ENCODE peak calls at places on chromosome 13, in five cellular contexts. Y, M, X, O and F are unnamed samples. For H3K27me3 and H3K4me1, the result is how much of the 10 kb centered on the place peaks cover.

GRCh38 chr13:41937388-41937787 is 23.5 kb downstream of the VWA8 start:
- DNase-seq in M (no peak), O (no peak), X (no peak), Y (no peak), F (no peak)

GRCh38 chr13:50974268-50974667 is 64.7 kb downstream of the RNASEH2B start:
- DNase-seq in O (no peak), M (no peak), X (no peak), Y (no peak), F (no peak)

GRCh38 chr13:40563350-40564125 is 102.9 kb downstream of the FOXO1 start:
- DNase-seq in O (no peak), Y (no peak), X (no peak), M (peak), F (no peak)

GRCh38 chr13:77876176-77876575 is 42.5 kb downstream of the EDNRB start:
- DNase-seq in O (peak), X (no peak), M (no peak), Y (no peak), F (no peak)

GRCh38 chr13:21663197-21663596 is 7.7 kb upstream of the FGF9 start:
- DNase-seq in Y (no peak), X (no peak), O (no peak), M (no peak), F (no peak)

GRCh38 chr13:100515410-100515800 is 73.2 kb downstream of the GGACT start:
- DNase-seq in X (no peak), M (no peak), Y (no peak), O (no peak), F (no peak)

GRCh38 chr13:114263590-114263989 is 17.8 kb upstream of the UPF3A start:
- DNase-seq in M (no peak), Y (no peak), O (no peak), X (no peak), F (peak)

GRCh38 chr13:111210488-111210887 is 95.4 kb downstream of the ARHGEF7 start:
- DNase-seq in O (peak), X (peak), Y (no peak), M (peak), F (no peak)

GRCh38 chr13:38429916-38430315 is 80.3 kb downstream of the UFM1 start:
- DNase-seq in X (no peak), O (no peak), Y (no peak), M (no peak), F (no peak)

GRCh38 chr13:112457081-112457480 is 80.9 kb downstream of the SPACA7 start:
- DNase-seq in X (no peak), M (no peak), Y (no peak), O (no peak), F (no peak)

GRCh38 chr13:83752141-83752540 is 130.1 kb downstream of the SLITRK1 start:
- DNase-seq in M (peak), Y (no peak), X (peak), O (peak), F (no peak)

GRCh38 chr13:106003651-106004050 is 531.8 kb downstream of the EFNB2 start:
- DNase-seq in O (no peak), X (no peak), Y (no peak), M (no peak), F (no peak)

GRCh38 chr13:36815069-36815468 is 4.0 kb upstream of the RFXAP start:
- DNase-seq in Y (no peak), O (peak), X (no peak), M (no peak), F (no peak)

GRCh38 chr13:50679321-50679720 is 164.2 kb downstream of the DLEU7 start:
- DNase-seq in X (peak), M (peak), Y (no peak), O (peak), F (no peak)

GRCh38 chr13:94236876-94237275 is 242.6 kb downstream of the DCT start:
- DNase-seq in X (no peak), O (no peak), Y (no peak), M (peak), F (no peak)

GRCh38 chr13:50732712-50733111 is 110.8 kb downstream of the DLEU7 start:
- DNase-seq in O (peak), X (peak), M (peak), Y (no peak), F (no peak)

GRCh38 chr13:81012031-81012430 is 671.1 kb upstream of the SPRY2 start:
- DNase-seq in X (no peak), M (no peak), Y (no peak), O (no peak), F (no peak)

GRCh38 chr13:107450931-107451330 is 764.4 kb downstream of the LIG4 start:
- DNase-seq in X (no peak), Y (no peak), M (peak), O (peak), F (no peak)

GRCh38 chr13:66844933-66845332 is 385.2 kb downstream of the PCDH9 start:
- DNase-seq in M (no peak), X (no peak), Y (no peak), O (no peak), F (no peak)

GRCh38 chr13:38590796-38591507 is 95.9 kb upstream of the FREM2 start:
- DNase-seq in Y (no peak), X (no peak), O (no peak), M (no peak), F (no peak)

GRCh38 chr13:93771782-93772181 is 545.2 kb downstream of the GPC6 start:
- DNase-seq in X (no peak), O (peak), M (peak), Y (no peak), F (no peak)

GRCh38 chr13:110920038-110920437 is 5.2 kb upstream of the ANKRD10 start:
- DNase-seq in O (no peak), X (no peak), Y (no peak), M (no peak), F (no peak)

GRCh38 chr13:49516467-49516866 is 20.7 kb downstream of the PHF11 start:
- DNase-seq in X (no peak), O (no peak), M (no peak), Y (peak), F (no peak)

GRCh38 chr13:43785681-43786471 is 896 bp downstream of the ENOX1 start:
- DNase-seq in M (peak), Y (peak), X (peak), O (peak), F (peak)

GRCh38 chr13:98577823-98578285 is 947 bp upstream of the STK24 start:
- DNase-seq in Y (no peak), M (no peak), X (peak), O (no peak), F (no peak)

GRCh38 chr13:59771272-59771671 is 392.5 kb downstream of the DIAPH3 start:
- DNase-seq in X (no peak), Y (no peak), O (peak), M (peak), F (no peak)

GRCh38 chr13:20495087-20496023 is 30.3 kb downstream of the CRYL1 start:
- DNase-seq in M (peak), X (peak), O (peak), Y (peak), F (peak)

GRCh38 chr13:72384186-72384823 is 343.1 kb downstream of the MZT1 start:
- DNase-seq in M (peak), Y (no peak), X (no peak), O (no peak), F (no peak)

DNA sequence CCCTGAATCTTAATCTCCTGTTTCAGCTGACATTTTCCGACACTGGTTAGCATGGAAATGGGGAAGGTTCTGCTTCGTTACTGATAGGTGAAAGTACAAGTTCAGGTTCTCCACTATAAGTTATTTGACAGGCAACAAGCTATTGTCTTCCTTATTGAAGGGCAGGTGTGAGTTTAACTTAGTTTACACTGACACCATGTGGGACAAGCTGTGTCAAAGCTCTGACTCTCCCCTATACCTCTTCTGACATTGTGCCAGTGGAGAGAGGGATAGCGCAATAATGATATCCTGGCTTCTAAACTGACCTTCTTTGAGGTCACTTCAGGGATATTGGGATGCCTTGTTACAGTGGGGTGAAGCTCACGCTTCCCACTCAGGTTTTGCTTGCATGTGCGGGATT is 587.0 kb upstream of the SLITRK5 start:
- DNase-seq in Y (no peak), X (no peak), O (no peak), M (no peak), F (no peak)
- H3K27me3 ChIP-seq in Y (under half), X (under half), O (under half), M (under half), F (under half)

GRCh38 chr13:33277946-33278345 is 7.6 kb downstream of the STARD13 start:
- DNase-seq in M (peak), O (no peak), X (no peak), Y (no peak), F (no peak)

GRCh38 chr13:33275916-33276315 is 9.6 kb downstream of the STARD13 start:
- DNase-seq in Y (no peak), O (peak), M (peak), X (no peak), F (no peak)

GRCh38 chr13:33278923-33279322 is 6.6 kb downstream of the STARD13 start:
- DNase-seq in O (no peak), M (no peak), X (no peak), Y (no peak), F (no peak)

GRCh38 chr13:33276581-33276980 is 9.0 kb downstream of the STARD13 start:
- DNase-seq in O (no peak), X (no peak), Y (no peak), M (peak), F (no peak)

DNA sequence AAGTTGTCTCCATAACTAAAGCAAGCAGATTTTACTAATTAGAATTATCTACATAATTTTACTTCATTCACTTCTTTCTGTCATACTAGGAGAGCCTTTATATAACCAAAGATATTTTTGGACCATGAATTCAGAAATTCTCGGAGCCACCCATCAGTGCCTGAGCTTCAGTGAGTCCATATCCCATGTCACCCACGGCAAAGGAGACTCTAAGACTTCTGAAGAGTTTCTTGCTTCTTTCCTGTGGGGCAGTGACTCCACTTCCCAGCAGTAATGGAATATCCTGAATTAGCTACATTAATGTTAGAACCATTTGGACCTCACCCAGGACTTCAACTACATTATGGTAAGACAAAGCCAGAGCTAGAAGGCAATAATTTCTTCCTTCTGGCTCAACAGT is 8.2 kb downstream of the STARD13 start:
- DNase-seq in M (no peak), O (no peak), X (no peak), Y (no peak), F (no peak)
- H3K4me1 ChIP-seq in M (under half), O (half or more), X (under half), Y (under half), F (under half)

GRCh38 chr13:31114641-31115040 is 47.1 kb downstream of the HSPH1 start:
- DNase-seq in M (no peak), Y (no peak), X (no peak), O (no peak), F (no peak)
- H3K27me3 ChIP-seq in M (under half), Y (under half), X (under half), O (half or more), F (under half)

DNA sequence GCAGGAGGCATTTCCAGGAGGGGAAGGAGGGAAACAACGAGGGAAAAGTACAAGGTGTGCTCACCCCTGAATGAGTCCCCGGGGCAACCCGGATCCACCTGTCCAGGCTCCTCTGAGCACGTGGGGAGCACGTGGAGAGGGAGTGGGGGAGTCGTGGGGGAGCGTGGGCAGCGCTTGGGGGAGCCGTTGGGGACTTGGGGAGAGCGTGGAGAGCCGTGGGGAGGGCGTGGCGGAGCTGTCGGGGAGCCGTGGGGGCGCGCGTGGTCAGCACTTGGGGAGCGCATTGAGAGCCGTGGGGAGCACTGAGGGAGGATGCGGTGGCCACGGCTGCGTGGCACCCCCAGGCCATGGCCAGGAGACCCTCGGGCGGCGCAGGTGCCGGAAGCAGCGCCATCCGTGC is 52.8 kb downstream of the IRS2 start:
- DNase-seq in Y (no peak), X (no peak), O (no peak), M (no peak), F (no peak)
- H3K4me1 ChIP-seq in Y (under half), X (under half), O (under half), M (under half), F (under half)